ENCODE peak calls at places on chromosomes 1 and 21, in six cellular contexts. One of them, this sample, is unnamed. For H3K27me3 and H3K9me3, the result is how much of the 10 kb centered on the place peaks cover.

GRCh38 chr1:80668370-80668769 is 1132.4 kb upstream of the ADGRL2 start:
- DNase-seq in body of pancreas: no peak
- DNase-seq in endothelial cell of umbilical vein: no peak
- DNase-seq in stomach: no peak
- DNase-seq in left ventricle myocardium inferior: no peak
- DNase-seq in BE2C: no peak
- DNase-seq in this sample: no peak

GRCh38 chr1:74593887-74594866 is 79.4 kb downstream of the ERICH3 start:
- DNase-seq in body of pancreas: peak
- DNase-seq in endothelial cell of umbilical vein: no peak
- DNase-seq in stomach: no peak
- DNase-seq in left ventricle myocardium inferior: no peak
- DNase-seq in BE2C: no peak
- DNase-seq in this sample: no peak

GRCh38 chr1:71521655-71522264 is 440.9 kb upstream of the ZRANB2 start:
- DNase-seq in body of pancreas: peak
- DNase-seq in endothelial cell of umbilical vein: peak
- DNase-seq in stomach: peak
- DNase-seq in left ventricle myocardium inferior: no peak
- DNase-seq in BE2C: peak
- DNase-seq in this sample: peak

GRCh38 chr1:9008236-9008635 is 18.0 kb downstream of the SLC2A7 start:
- DNase-seq in body of pancreas: no peak
- DNase-seq in endothelial cell of umbilical vein: no peak
- DNase-seq in stomach: peak
- DNase-seq in left ventricle myocardium inferior: no peak
- DNase-seq in BE2C: no peak
- DNase-seq in this sample: no peak

GRCh38 chr1:9402717-9403116 is 110.0 kb downstream of the SPSB1 start:
- DNase-seq in body of pancreas: no peak
- DNase-seq in endothelial cell of umbilical vein: peak
- DNase-seq in stomach: no peak
- DNase-seq in left ventricle myocardium inferior: no peak
- DNase-seq in BE2C: no peak
- DNase-seq in this sample: no peak

GRCh38 chr1:180639871-180640270 is 8.0 kb downstream of the XPR1 start:
- DNase-seq in body of pancreas: no peak
- DNase-seq in endothelial cell of umbilical vein: no peak
- DNase-seq in stomach: no peak
- DNase-seq in left ventricle myocardium inferior: no peak
- DNase-seq in BE2C: no peak
- DNase-seq in this sample: no peak

GRCh38 chr1:64759968-64760367 is 15.1 kb downstream of the RAVER2 start:
- DNase-seq in body of pancreas: no peak
- DNase-seq in endothelial cell of umbilical vein: no peak
- DNase-seq in stomach: no peak
- DNase-seq in left ventricle myocardium inferior: no peak
- DNase-seq in BE2C: no peak
- DNase-seq in this sample: no peak

GRCh38 chr1:67700692-67701410 is 15.8 kb downstream of the GADD45A start:
- DNase-seq in body of pancreas: no peak
- DNase-seq in endothelial cell of umbilical vein: peak
- DNase-seq in stomach: no peak
- DNase-seq in left ventricle myocardium inferior: no peak
- DNase-seq in BE2C: peak
- DNase-seq in this sample: no peak

GRCh38 chr1:157069596-157069995 is 24.1 kb upstream of the ARHGEF11 start:
- DNase-seq in body of pancreas: no peak
- DNase-seq in endothelial cell of umbilical vein: no peak
- DNase-seq in stomach: no peak
- DNase-seq in left ventricle myocardium inferior: no peak
- DNase-seq in BE2C: no peak
- DNase-seq in this sample: no peak

GRCh38 chr1:98101364-98101763 is 180.5 kb upstream of the DPYD start:
- DNase-seq in body of pancreas: no peak
- DNase-seq in endothelial cell of umbilical vein: no peak
- DNase-seq in stomach: no peak
- DNase-seq in left ventricle myocardium inferior: no peak
- DNase-seq in BE2C: no peak
- DNase-seq in this sample: no peak

GRCh38 chr1:114757455-114758250 is at the start of gene CSDE1:
- DNase-seq in body of pancreas: peak
- DNase-seq in endothelial cell of umbilical vein: peak
- DNase-seq in stomach: peak
- DNase-seq in left ventricle myocardium inferior: peak
- DNase-seq in BE2C: peak
- DNase-seq in this sample: peak

GRCh38 chr1:232462200-232462599 is 167.7 kb downstream of the SIPA1L2 start:
- DNase-seq in body of pancreas: no peak
- DNase-seq in endothelial cell of umbilical vein: no peak
- DNase-seq in stomach: no peak
- DNase-seq in left ventricle myocardium inferior: no peak
- DNase-seq in BE2C: peak
- DNase-seq in this sample: no peak

DNA sequence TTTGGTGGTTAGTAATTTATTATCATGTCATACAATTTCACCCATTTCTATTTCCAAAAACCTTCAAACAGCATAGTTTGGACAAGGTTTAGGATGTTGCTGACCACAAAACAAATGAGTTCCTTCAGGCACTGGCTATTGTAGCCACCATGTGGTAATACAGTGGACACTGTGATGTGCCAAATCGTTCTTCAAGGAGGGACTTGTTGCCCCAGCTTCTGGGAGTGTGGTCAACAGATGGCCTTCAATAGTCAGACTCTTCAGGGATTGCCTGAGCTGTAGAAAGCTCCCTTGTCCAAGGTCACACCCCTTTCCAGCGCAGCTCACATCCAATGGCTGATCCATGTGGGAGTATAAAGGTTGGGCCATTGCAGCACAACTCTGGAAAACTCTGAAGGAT is 2.6 kb downstream of the PDE4B start:
- DNase-seq in body of pancreas: no peak
- DNase-seq in endothelial cell of umbilical vein: no peak
- DNase-seq in stomach: no peak
- DNase-seq in left ventricle myocardium inferior: no peak
- DNase-seq in BE2C: no peak
- DNase-seq in this sample: no peak
- H3K27me3 ChIP-seq in body of pancreas: under half
- H3K27me3 ChIP-seq in endothelial cell of umbilical vein: under half
- H3K27me3 ChIP-seq in stomach: under half
- H3K27me3 ChIP-seq in left ventricle myocardium inferior: half or more
- H3K27me3 ChIP-seq in BE2C: under half
- H3K27me3 ChIP-seq in this sample: under half

GRCh38 chr21:21439761-21440160 is 441.6 kb downstream of the NCAM2 start:
- DNase-seq in body of pancreas: no peak
- DNase-seq in endothelial cell of umbilical vein: peak
- DNase-seq in stomach: no peak
- DNase-seq in left ventricle myocardium inferior: no peak
- DNase-seq in BE2C: no peak
- DNase-seq in this sample: no peak
- H3K9me3 ChIP-seq in body of pancreas: under half
- H3K9me3 ChIP-seq in endothelial cell of umbilical vein: under half
- H3K9me3 ChIP-seq in stomach: under half
- H3K9me3 ChIP-seq in left ventricle myocardium inferior: under half
- H3K9me3 ChIP-seq in BE2C: under half
- H3K9me3 ChIP-seq in this sample: under half

GRCh38 chr1:47993881-47994625 is 3.1 kb downstream of the TRABD2B start:
- DNase-seq in body of pancreas: no peak
- DNase-seq in endothelial cell of umbilical vein: no peak
- DNase-seq in stomach: no peak
- DNase-seq in left ventricle myocardium inferior: no peak
- DNase-seq in BE2C: no peak
- DNase-seq in this sample: no peak

GRCh38 chr1:47995306-47996050 is 1.7 kb downstream of the TRABD2B start:
- DNase-seq in body of pancreas: peak
- DNase-seq in endothelial cell of umbilical vein: no peak
- DNase-seq in stomach: no peak
- DNase-seq in left ventricle myocardium inferior: no peak
- DNase-seq in BE2C: no peak
- DNase-seq in this sample: no peak

GRCh38 chr1:47991698-47992097 is 5.5 kb downstream of the TRABD2B start:
- DNase-seq in body of pancreas: no peak
- DNase-seq in endothelial cell of umbilical vein: no peak
- DNase-seq in stomach: no peak
- DNase-seq in left ventricle myocardium inferior: no peak
- DNase-seq in BE2C: no peak
- DNase-seq in this sample: no peak

GRCh38 chr1:47992720-47993119 is 4.5 kb downstream of the TRABD2B start:
- DNase-seq in body of pancreas: no peak
- DNase-seq in endothelial cell of umbilical vein: no peak
- DNase-seq in stomach: no peak
- DNase-seq in left ventricle myocardium inferior: peak
- DNase-seq in BE2C: no peak
- DNase-seq in this sample: no peak

DNA sequence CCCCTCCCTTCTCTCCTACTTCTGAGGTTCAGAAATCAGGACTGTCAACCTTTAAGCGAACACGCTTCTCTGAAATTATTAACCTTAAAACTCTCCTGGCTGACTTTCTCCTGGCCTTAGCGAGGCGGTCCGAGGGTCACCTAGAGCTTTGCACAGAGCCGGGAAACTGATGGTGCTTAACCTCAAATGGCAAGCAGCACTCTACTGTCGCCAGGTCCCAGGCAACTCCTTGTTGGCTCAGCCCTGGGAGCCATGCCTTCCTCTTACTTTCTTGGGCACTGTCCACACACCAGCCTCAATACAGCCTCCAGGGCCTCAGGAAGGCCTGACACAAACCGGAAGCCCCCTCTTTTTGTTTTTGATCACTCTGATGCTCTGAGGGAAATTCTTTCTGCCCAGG is 3.8 kb downstream of the TRABD2B start:
- DNase-seq in body of pancreas: no peak
- DNase-seq in endothelial cell of umbilical vein: no peak
- DNase-seq in stomach: no peak
- DNase-seq in left ventricle myocardium inferior: no peak
- DNase-seq in BE2C: no peak
- DNase-seq in this sample: no peak
- H3K27me3 ChIP-seq in body of pancreas: under half
- H3K27me3 ChIP-seq in endothelial cell of umbilical vein: under half
- H3K27me3 ChIP-seq in stomach: under half
- H3K27me3 ChIP-seq in left ventricle myocardium inferior: half or more
- H3K27me3 ChIP-seq in BE2C: under half
- H3K27me3 ChIP-seq in this sample: under half

GRCh38 chr1:79089946-79090345 is 83.4 kb upstream of the ADGRL4 start:
- DNase-seq in body of pancreas: no peak
- DNase-seq in endothelial cell of umbilical vein: no peak
- DNase-seq in stomach: no peak
- DNase-seq in left ventricle myocardium inferior: no peak
- DNase-seq in BE2C: no peak
- DNase-seq in this sample: no peak

DNA sequence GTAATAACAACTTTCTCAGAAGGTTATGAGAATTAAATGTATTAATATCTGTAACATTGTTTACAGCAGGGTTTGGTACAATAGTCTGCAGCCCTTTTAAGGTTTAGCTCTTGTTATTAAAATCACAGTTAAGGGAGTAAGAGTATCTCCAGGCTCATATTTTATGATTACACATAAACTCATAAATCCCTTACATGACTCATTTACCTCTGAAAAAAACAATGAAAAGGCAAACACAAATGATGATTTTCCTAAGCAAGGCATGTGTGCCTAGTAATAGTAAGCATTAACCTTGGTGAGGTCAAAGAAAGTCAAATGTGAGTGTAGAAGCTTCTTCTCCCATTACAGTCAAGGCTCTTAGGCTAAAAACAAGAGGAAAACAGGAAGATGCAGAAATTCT is 84.5 kb upstream of the ADGRL4 start:
- DNase-seq in body of pancreas: no peak
- DNase-seq in endothelial cell of umbilical vein: no peak
- DNase-seq in stomach: no peak
- DNase-seq in left ventricle myocardium inferior: no peak
- DNase-seq in BE2C: no peak
- DNase-seq in this sample: no peak
- H3K9me3 ChIP-seq in body of pancreas: under half
- H3K9me3 ChIP-seq in endothelial cell of umbilical vein: under half
- H3K9me3 ChIP-seq in stomach: under half
- H3K9me3 ChIP-seq in left ventricle myocardium inferior: under half
- H3K9me3 ChIP-seq in BE2C: under half
- H3K9me3 ChIP-seq in this sample: under half

This sample was measured in upper lobe of right lung.